ENCODE peak calls at places on chromosomes 7 and 10, in eight cellular contexts. H is body of pancreas, Q is IMR-90, N is transverse colon, L is testis, E is esophagus squamous epithelium, W is uterus, S is adrenal gland. X is an unnamed sample.
A peak's percentile ranks its signal among the peaks of the same experiment; 100 is the strongest.

GRCh38 chr7:43869898-43870240 is 552 bp upstream of the MRPS24 start:
- DNase-seq in H (peak; percentile 38), Q (peak; percentile 96), N (peak; percentile 26), L (peak; percentile 22), E (no peak), W (peak; percentile 68), S (peak; percentile 65), X (peak; percentile 59)

GRCh38 chr7:229184-229964 is 37.0 kb downstream of the FAM20C start:
- DNase-seq in H (peak; percentile 43), Q (peak; percentile 97), N (peak; percentile 67), L (peak; percentile 85), E (no peak), W (peak; percentile 88), S (peak; percentile 91), X (peak; percentile 85)

GRCh38 chr7:149753370-149754233 is 19.8 kb downstream of the ZNF467 start:
- DNase-seq in H (peak; percentile 56), Q (peak; percentile 25), N (peak; percentile 33), L (peak; percentile 46), E (no peak), W (no peak), S (peak; percentile 44), X (no peak)

GRCh38 chr7:109694122-109694521 is 1124.4 kb downstream of the DNAJB9 start:
- DNase-seq in H (no peak), Q (no peak), N (no peak), L (no peak), E (no peak), W (no peak), S (no peak), X (no peak)

GRCh38 chr7:479948-480499 is 39.6 kb downstream of the PDGFA start:
- DNase-seq in H (peak; percentile 8), Q (no peak), N (no peak), L (no peak), E (no peak), W (no peak), S (no peak), X (no peak)

GRCh38 chr10:6089334-6090219 is 743 bp downstream of the RBM17 start:
- DNase-seq in H (peak; percentile 23), Q (no peak), N (peak; percentile 25), L (peak; percentile 40), E (no peak), W (no peak), S (peak; percentile 35), X (no peak)

GRCh38 chr10:8043569-8044306 is 10.8 kb upstream of the GATA3 start:
- DNase-seq in H (no peak), Q (no peak), N (no peak), L (no peak), E (no peak), W (no peak), S (no peak), X (no peak)

GRCh38 chr10:110914411-110914810 is 4.6 kb downstream of the BBIP1 start:
- DNase-seq in H (no peak), Q (peak; percentile 67), N (no peak), L (no peak), E (no peak), W (no peak), S (no peak), X (no peak)

GRCh38 chr7:44431091-44431608 is 59.3 kb downstream of the NUDCD3 start:
- DNase-seq in H (peak; percentile 20), Q (peak; percentile 28), N (peak; percentile 21), L (no peak), E (no peak), W (no peak), S (peak; percentile 34), X (no peak)

GRCh38 chr7:98126311-98127142 is 19.9 kb downstream of the LMTK2 start:
- DNase-seq in H (no peak), Q (peak; percentile 59), N (no peak), L (no peak), E (no peak), W (no peak), S (no peak), X (no peak)

GRCh38 chr7:108598153-108598552 is 28.5 kb downstream of the DNAJB9 start:
- DNase-seq in H (no peak), Q (no peak), N (no peak), L (no peak), E (no peak), W (no peak), S (no peak), X (no peak)

GRCh38 chr10:60576130-60577069 is 186.7 kb upstream of the ANK3 start:
- DNase-seq in H (no peak), Q (no peak), N (no peak), L (no peak), E (no peak), W (no peak), S (no peak), X (no peak)

GRCh38 chr7:151313857-151314256 is 27.8 kb upstream of the NUB1 start:
- DNase-seq in H (peak; percentile 30), Q (peak; percentile 61), N (no peak), L (peak; percentile 66), E (no peak), W (no peak), S (peak; percentile 88), X (no peak)

GRCh38 chr10:101330236-101331225 is 23.4 kb upstream of the BTRC start:
- DNase-seq in H (no peak), Q (peak; percentile 80), N (no peak), L (no peak), E (no peak), W (no peak), S (no peak), X (no peak)

GRCh38 chr10:10816453-10816852 is 201.2 kb upstream of the CELF2 start:
- DNase-seq in H (no peak), Q (peak; percentile 84), N (no peak), L (no peak), E (no peak), W (no peak), S (no peak), X (no peak)

GRCh38 chr7:141291541-141291940 is 217.7 kb downstream of the TMEM178B start:
- DNase-seq in H (no peak), Q (no peak), N (no peak), L (no peak), E (no peak), W (no peak), S (no peak), X (no peak)

GRCh38 chr10:75191821-75192568 is 18.6 kb upstream of the VDAC2 start:
- DNase-seq in H (peak; percentile 71), Q (peak; percentile 97), N (peak; percentile 64), L (peak; percentile 58), E (no peak), W (peak; percentile 70), S (peak; percentile 90), X (no peak)

GRCh38 chr7:92259062-92259461 is 13.3 kb downstream of the ANKIB1 start:
- DNase-seq in H (no peak), Q (no peak), N (no peak), L (no peak), E (no peak), W (no peak), S (no peak), X (no peak)

GRCh38 chr10:45464958-45465567 is 91.0 kb downstream of the ALOX5 start:
- DNase-seq in H (peak; percentile 78), Q (peak; percentile 67), N (peak; percentile 86), L (peak; percentile 79), E (no peak), W (peak; percentile 56), S (peak; percentile 79), X (peak; percentile 60)

GRCh38 chr10:30384791-30385201 is 35.7 kb upstream of the MTPAP start:
- DNase-seq in H (no peak), Q (peak; percentile 34), N (no peak), L (peak; percentile 42), E (no peak), W (no peak), S (no peak), X (no peak)

GRCh38 chr7:112414855-112415490 is 35.3 kb upstream of the IFRD1 start:
- DNase-seq in H (no peak), Q (peak; percentile 38), N (no peak), L (no peak), E (no peak), W (no peak), S (no peak), X (no peak)

DNA sequence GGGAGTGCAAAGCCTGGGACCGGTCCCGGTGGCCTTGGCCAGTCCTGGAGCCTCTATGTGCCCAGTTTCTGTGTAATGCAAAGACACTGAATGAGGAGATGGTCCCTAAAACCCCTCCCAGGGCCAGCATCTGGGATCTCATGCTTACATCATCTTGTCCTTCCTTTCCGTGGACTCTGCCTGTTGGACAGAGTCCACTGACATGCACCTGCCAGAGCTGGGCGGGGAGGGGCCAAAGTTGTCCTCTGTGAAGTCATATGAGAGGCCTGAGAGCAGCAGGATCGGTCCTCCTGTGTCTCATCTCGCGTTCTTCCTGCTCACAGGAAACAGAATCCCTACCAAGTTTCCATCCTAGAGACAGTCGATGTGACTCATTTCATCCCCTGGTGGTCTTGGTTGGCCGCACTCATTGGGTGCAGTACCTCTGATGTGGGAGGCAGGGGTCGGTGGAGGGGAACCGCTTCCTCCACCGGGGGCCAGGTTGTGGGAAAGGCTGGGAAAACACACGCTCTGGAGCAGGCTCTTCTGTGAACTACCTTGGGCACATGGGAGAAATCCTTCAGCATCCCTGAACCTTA is 389.6 kb upstream of the PODXL start:
- DNase-seq in H (no peak), Q (no peak), N (peak; percentile 25), L (no peak), E (no peak), W (no peak), S (no peak), X (no peak)
- TF ChIP-seq CTCF in H (no peak), Q (no peak), N (no peak), L (no peak), E (no peak), W (no peak), S (no peak), X (no peak)

GRCh38 chr10:25078659-25079429 is 62.4 kb downstream of the THNSL1 start:
- DNase-seq in H (peak; percentile 24), Q (no peak), N (peak; percentile 29), L (no peak), E (no peak), W (no peak), S (no peak), X (no peak)
- TF ChIP-seq POLR2A in H (peak; percentile 30), Q (no peak), N (no peak), L (no peak), E (no peak), W (no peak), S (no peak), X (no peak)

GRCh38 chr7:27587429-27587828 is 75.3 kb downstream of the HIBADH start:
- DNase-seq in H (no peak), Q (no peak), N (no peak), L (no peak), E (no peak), W (no peak), S (no peak), X (no peak)
- H3K27ac ChIP-seq in H (no peak overlapping the region), Q (no peak overlapping the region), N (no peak overlapping the region), L (no peak overlapping the region), E (no peak overlapping the region), W (no peak overlapping the region), S (no peak overlapping the region), X (no peak overlapping the region)

GRCh38 chr10:118944959-118945622 is 84.4 kb upstream of the NANOS1 start:
- DNase-seq in H (no peak), Q (no peak), N (no peak), L (no peak), E (no peak), W (no peak), S (no peak), X (no peak)

GRCh38 chr10:118943253-118943652 is 86.3 kb upstream of the NANOS1 start:
- DNase-seq in H (no peak), Q (no peak), N (no peak), L (no peak), E (no peak), W (no peak), S (no peak), X (no peak)

GRCh38 chr10:118939216-118940007 is 90.1 kb upstream of the NANOS1 start:
- DNase-seq in H (no peak), Q (no peak), N (no peak), L (no peak), E (no peak), W (no peak), S (no peak), X (no peak)

GRCh38 chr10:118940386-118940785 is 89.1 kb upstream of the NANOS1 start:
- DNase-seq in H (no peak), Q (no peak), N (no peak), L (no peak), E (no peak), W (no peak), S (no peak), X (no peak)
- TF ChIP-seq CTCF in H (no peak), Q (no peak), N (no peak), L (no peak), E (no peak), W (no peak), S (no peak), X (no peak)